ENCODE peak calls at places on chromosomes 3 and 15, in four cellular contexts. B is activated T-cell treated with anti-CD3 and anti-CD28 coated beads for 1 hour, K is Caki2, T is iris pigment epithelial cell. W is an unnamed sample.

GRCh38 chr3:50089603-50089945 is 855 bp downstream of the RBM5 start:
- DNase-seq in T (peak; percentile 57), K (no peak), B (no peak), W (peak; percentile 28)

GRCh38 chr15:75597667-75598341 is 18.7 kb upstream of the PTPN9 start:
- DNase-seq in B (no peak), K (no peak), T (peak; percentile 31), W (no peak)

GRCh38 chr3:10192953-10193691 is 28.4 kb downstream of the IRAK2 start:
- DNase-seq in B (peak; percentile 44), T (peak; percentile 94), K (peak; percentile 97), W (peak; percentile 99)

GRCh38 chr15:33716025-33716424 is 252.3 kb upstream of the CHRM5 start:
- DNase-seq in B (no peak), T (no peak), K (no peak), W (no peak)

GRCh38 chr3:157531771-157532170 is 28.6 kb upstream of the VEPH1 start:
- DNase-seq in B (no peak), T (peak; percentile 55), K (no peak), W (peak; percentile 45)

GRCh38 chr3:105409364-105409763 is 42.7 kb downstream of the ALCAM start:
- DNase-seq in T (no peak), K (no peak), B (no peak), W (no peak)

GRCh38 chr15:57079446-57079845 is 161.0 kb downstream of the TCF12 start:
- DNase-seq in B (no peak), K (no peak), T (no peak), W (no peak)

GRCh38 chr3:153293222-153293621 is 131.2 kb downstream of the RAP2B start:
- DNase-seq in K (no peak), B (no peak), T (peak; percentile 82), W (no peak)

GRCh38 chr3:101928890-101929289 is 79.6 kb downstream of the NFKBIZ start:
- DNase-seq in B (no peak), K (peak; percentile 86), T (peak; percentile 65), W (peak; percentile 70)

GRCh38 chr15:40043927-40044716 is 5.1 kb upstream of the SRP14 start:
- DNase-seq in K (no peak), T (no peak), B (no peak), W (no peak)

GRCh38 chr3:18481946-18482548 is 56.9 kb upstream of the SATB1 start:
- DNase-seq in K (no peak), B (no peak), T (no peak), W (no peak)

GRCh38 chr15:89068325-89068784 is 19.9 kb upstream of the ABHD2 start:
- DNase-seq in T (peak; percentile 98), K (no peak), B (no peak), W (peak; percentile 41)

GRCh38 chr3:10549617-10550228 is 44.3 kb upstream of the ATP2B2 start:
- DNase-seq in B (no peak), T (no peak), K (no peak), W (no peak)

GRCh38 chr3:142987080-142987700 is 14.2 kb upstream of the U2SURP start:
- DNase-seq in T (peak; percentile 49), B (no peak), K (peak; percentile 37), W (peak; percentile 45)

GRCh38 chr3:52429779-52430415 is 15.0 kb downstream of the SEMA3G start:
- DNase-seq in T (peak; percentile 23), B (no peak), K (no peak), W (no peak)

GRCh38 chr3:42019953-42020260 is 58.0 kb upstream of the ULK4 start:
- DNase-seq in T (no peak), K (no peak), B (no peak), W (no peak)

GRCh38 chr3:188387921-188388320 is 234.0 kb downstream of the LPP start:
- DNase-seq in T (peak; percentile 35), B (no peak), K (no peak), W (no peak)

GRCh38 chr3:69472093-69472492 is 86.2 kb upstream of the FRMD4B start:
- DNase-seq in B (no peak), T (no peak), K (no peak), W (no peak)

GRCh38 chr15:47757331-47757730 is 40.0 kb downstream of the SEMA6D start:
- DNase-seq in T (no peak), B (no peak), K (no peak), W (no peak)

GRCh38 chr3:173397161-173398110 is at the start of gene NLGN1:
- DNase-seq in B (no peak), T (peak; percentile 73), K (peak; percentile 84), W (peak; percentile 66)

GRCh38 chr3:154781595-154781994 is 298.5 kb upstream of the MME start:
- DNase-seq in T (no peak), K (no peak), B (no peak), W (no peak)

GRCh38 chr15:91528811-91529210 is 324.7 kb upstream of the SLCO3A1 start:
- DNase-seq in T (no peak), K (no peak), B (no peak), W (no peak)

GRCh38 chr3:170751083-170751893 is 118.7 kb downstream of the RPL22L1 start:
- DNase-seq in K (peak; percentile 94), T (peak; percentile 68), B (no peak), W (peak; percentile 93)